ENCODE peak calls at places on chromosomes 4 and X, in six cellular contexts. H is spleen, Z is cardiac muscle cell, K is HCT116, N is lower lobe of right lung, C is mucosa of descending colon. R is an unnamed sample.
A peak's percentile ranks its signal among the peaks of the same experiment; 100 is the strongest.

GRCh38 chr4:14719053-14719452 is 283.2 kb upstream of the CPEB2 start:
- DNase-seq in Z (no peak), N (peak; percentile 32), K (no peak), H (no peak), C (no peak), R (no peak)

GRCh38 chr4:148141536-148141935 is 300.7 kb downstream of the NR3C2 start:
- DNase-seq in Z (no peak), K (no peak), N (no peak), H (no peak), C (no peak), R (no peak)

GRCh38 chrX:69072486-69073006 is 92.7 kb downstream of the PJA1 start:
- DNase-seq in H (peak; percentile 36), C (no peak), Z (no peak), K (no peak), N (no peak), R (no peak)

GRCh38 chr4:13541176-13541604 is 3.1 kb downstream of the NKX3-2 start:
- DNase-seq in Z (no peak), H (no peak), K (no peak), N (no peak), C (no peak), R (no peak)

GRCh38 chrX:154542723-154543424 is 3.8 kb downstream of the G6PD start:
- DNase-seq in C (no peak), K (no peak), Z (no peak), N (peak; percentile 71), H (peak; percentile 79), R (peak; percentile 81)

GRCh38 chrX:38181357-38181756 is 39.3 kb downstream of the SRPX start:
- DNase-seq in K (no peak), H (no peak), C (no peak), N (no peak), Z (no peak), R (no peak)

GRCh38 chrX:18549643-18550042 is 122.3 kb downstream of the RS1 start:
- DNase-seq in H (no peak), N (no peak), K (no peak), C (no peak), Z (peak; percentile 1), R (no peak)

GRCh38 chrX:21944136-21944615 is 3.7 kb downstream of the SMS start:
- DNase-seq in K (no peak), C (no peak), Z (no peak), N (no peak), H (no peak), R (no peak)

GRCh38 chr4:25986807-25987206 is 72.8 kb downstream of the SMIM20 start:
- DNase-seq in K (no peak), Z (no peak), H (no peak), C (no peak), N (no peak), R (peak; percentile 39)

GRCh38 chrX:84046403-84046984 is 141.5 kb downstream of the RPS6KA6 start:
- DNase-seq in C (no peak), N (no peak), Z (peak; percentile 25), K (no peak), H (no peak), R (no peak)

GRCh38 chr4:105182211-105182610 is 35.5 kb downstream of the TET2 start:
- DNase-seq in C (no peak), N (no peak), H (no peak), K (no peak), Z (no peak), R (no peak)

GRCh38 chr4:151184523-151185458 is 85.4 kb downstream of the RPS3A start:
- DNase-seq in N (no peak), K (peak; percentile 44), H (no peak), Z (no peak), C (no peak), R (no peak)

GRCh38 chr4:77697860-77698599 is 92.4 kb downstream of the CXCL13 start:
- DNase-seq in N (no peak), C (no peak), H (no peak), K (peak; percentile 29), Z (peak; percentile 43), R (no peak)

GRCh38 chrX:129743835-129744234 is 5.1 kb downstream of the XPNPEP2 start:
- DNase-seq in Z (no peak), K (no peak), N (no peak), H (no peak), C (no peak), R (no peak)

GRCh38 chr4:155889946-155890345 is 13.6 kb upstream of the TDO2 start:
- DNase-seq in K (no peak), N (no peak), H (no peak), Z (no peak), C (no peak), R (no peak)

GRCh38 chr4:147737623-147738022 is 5.7 kb downstream of the ARHGAP10 start:
- DNase-seq in Z (no peak), K (no peak), C (no peak), N (no peak), H (no peak), R (no peak)

GRCh38 chrX:18353931-18354368 is 538 bp downstream of the SCML2 start:
- DNase-seq in K (no peak), N (no peak), H (peak; percentile 80), C (no peak), Z (peak; percentile 38), R (no peak)

GRCh38 chrX:96006281-96006680 is 678.4 kb upstream of the DIAPH2 start:
- DNase-seq in H (no peak), C (no peak), N (no peak), Z (no peak), K (no peak), R (no peak)

GRCh38 chrX:7149421-7149820 is 1.5 kb upstream of the PUDP start:
- DNase-seq in N (no peak), C (no peak), K (no peak), Z (no peak), H (no peak), R (no peak)

DNA sequence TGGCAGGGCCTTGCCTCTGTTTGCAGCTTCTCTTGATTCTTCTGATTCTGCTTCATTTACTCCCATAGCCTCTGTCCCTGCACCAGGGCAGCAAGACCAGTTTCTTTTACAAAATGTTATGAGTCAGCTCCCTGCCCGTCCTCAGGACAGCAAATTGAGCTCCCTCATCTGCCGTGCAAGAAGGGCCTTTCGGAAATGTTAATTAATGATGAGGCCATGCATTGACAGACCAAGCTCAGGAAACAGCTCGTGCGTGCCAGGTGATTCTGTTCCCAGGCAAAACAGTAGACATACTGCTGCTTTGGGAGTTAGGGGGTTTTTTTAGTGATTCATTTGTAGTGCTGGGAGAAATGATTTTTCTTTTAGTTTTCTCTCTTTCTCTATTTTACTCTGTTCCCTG is 231.7 kb downstream of the FBXW7 start:
- DNase-seq in N (no peak), H (no peak), C (no peak), K (no peak), Z (no peak), R (no peak)
- H3K4me3 ChIP-seq in N (no peak overlapping the region), H (no peak overlapping the region), C (no peak overlapping the region), K (no peak overlapping the region), Z (no peak overlapping the region), R (no peak overlapping the region)

DNA sequence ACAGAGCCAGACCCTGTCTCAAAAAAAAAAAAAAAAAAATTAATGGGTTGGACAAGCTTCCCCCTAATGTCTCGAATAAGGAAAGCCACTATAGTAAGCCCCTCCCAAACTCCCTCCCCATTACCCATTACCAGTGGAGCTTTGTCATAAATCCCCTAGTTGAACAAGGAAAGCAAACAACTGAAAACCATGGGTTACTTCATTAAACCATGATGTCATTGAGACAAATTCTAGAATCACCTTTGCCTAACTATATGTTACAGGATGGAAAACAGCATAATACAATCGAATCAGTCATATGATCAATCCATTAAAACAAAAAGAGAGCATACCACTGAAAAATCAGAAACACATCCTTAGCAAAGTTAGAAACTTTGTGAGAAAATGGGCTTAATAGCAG is 8.2 kb downstream of the ARAP2 start:
- DNase-seq in C (no peak), K (no peak), Z (no peak), H (no peak), N (no peak), R (no peak)
- H3K36me3 ChIP-seq in C (no peaks in the 10 kb centered on the region), K (peaks cover 4% of the 10 kb centered on the region), Z (no peaks in the 10 kb centered on the region), H (peaks cover 29% of the 10 kb centered on the region), N (no peaks in the 10 kb centered on the region), R (no peaks in the 10 kb centered on the region)

GRCh38 chr4:73728091-73728741 is 12.2 kb upstream of the CXCL8 start:
- DNase-seq in C (no peak), K (no peak), H (no peak), Z (no peak), N (no peak), R (no peak)

GRCh38 chr4:73731968-73732610 is 8.3 kb upstream of the CXCL8 start:
- DNase-seq in N (no peak), K (no peak), H (no peak), Z (no peak), C (no peak), R (no peak)

GRCh38 chr4:73730854-73731253 is 9.5 kb upstream of the CXCL8 start:
- DNase-seq in H (no peak), Z (no peak), K (no peak), C (no peak), N (no peak), R (no peak)

GRCh38 chr4:73729534-73730165 is 10.7 kb upstream of the CXCL8 start:
- DNase-seq in K (peak; percentile 54), Z (peak; percentile 66), N (peak; percentile 49), C (no peak), H (no peak), R (peak; percentile 63)

GRCh38 chr4:73730292-73730691 is 10.1 kb upstream of the CXCL8 start:
- DNase-seq in K (no peak), H (no peak), Z (no peak), C (no peak), N (no peak), R (no peak)
- H3K4me1 ChIP-seq in K (peaks cover 10% of the 10 kb centered on the region), H (peaks cover 32% of the 10 kb centered on the region), Z (no peaks in the 10 kb centered on the region), C (no peaks in the 10 kb centered on the region), N (peaks cover 54% of the 10 kb centered on the region), R (peaks cover 37% of the 10 kb centered on the region)

GRCh38 chr4:38805530-38806145 is 1.0 kb upstream of the TLR1 start:
- DNase-seq in C (no peak), H (peak; percentile 79), Z (no peak), K (no peak), N (peak; percentile 57), R (no peak)

GRCh38 chr4:38804654-38805295 is at the start of gene TLR1:
- DNase-seq in N (no peak), H (no peak), C (no peak), Z (peak; percentile 8), K (peak; percentile 18), R (no peak)

GRCh38 chr4:38800956-38801450 is 3.6 kb downstream of the TLR1 start:
- DNase-seq in Z (no peak), C (no peak), K (no peak), N (no peak), H (no peak), R (no peak)

GRCh38 chr4:38802561-38803355 is 1.8 kb downstream of the TLR1 start:
- DNase-seq in N (no peak), H (no peak), Z (no peak), K (no peak), C (no peak), R (no peak)

DNA sequence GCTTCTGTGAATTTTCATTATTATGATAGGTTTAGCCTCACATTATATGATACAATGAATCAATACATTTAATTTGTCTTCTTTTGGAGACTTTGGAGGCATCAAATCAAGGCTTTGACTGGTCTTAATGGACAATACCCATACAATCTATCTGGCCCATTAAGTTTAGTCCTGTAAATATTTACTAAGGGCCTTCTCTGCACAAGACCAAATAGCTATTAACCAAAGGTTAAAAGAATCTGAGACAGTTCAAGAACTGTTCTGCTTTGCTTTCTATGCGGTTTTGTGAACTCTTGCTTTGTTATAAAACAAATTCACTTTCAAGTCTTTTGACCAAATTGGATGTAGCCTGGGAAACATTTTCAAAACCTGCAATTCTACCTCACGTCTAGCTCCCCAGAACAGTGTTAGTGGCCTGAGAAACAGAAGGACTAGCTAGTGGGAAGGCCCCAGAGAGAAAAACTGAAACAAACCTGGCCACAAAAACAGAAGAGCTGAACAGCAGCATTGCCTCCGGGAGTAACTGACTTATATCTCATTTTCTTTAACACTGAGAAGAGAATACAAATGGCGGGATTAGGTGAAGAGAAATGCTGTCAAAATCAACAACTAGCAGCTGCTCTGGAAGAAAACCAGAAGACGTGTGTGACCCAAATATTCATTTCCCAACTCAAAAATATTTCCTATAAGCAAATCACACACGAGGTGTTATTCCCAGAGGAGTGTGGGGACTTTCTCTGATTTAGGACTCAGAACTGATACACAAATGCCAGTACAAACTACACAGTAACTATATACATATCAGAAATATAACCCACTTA is 548 bp downstream of the TLR1 start:
- DNase-seq in C (no peak), K (no peak), H (no peak), N (no peak), Z (no peak), R (no peak)
- H3K4me3 ChIP-seq in C (no peak overlapping the region), K (no peak overlapping the region), H (peak overlapping the region; percentile 40), N (peak overlapping the region; percentile 51), Z (no peak overlapping the region), R (peak overlapping the region; percentile 52)